ENCODE peak calls at places on chromosome 17, in nine cellular contexts. X is body of pancreas, K is Peyer's patch, A is IMR-90, D is prostate gland, L is HCT116, I is upper lobe of left lung, J is ovary, U is heart left ventricle. Z is an unnamed sample.
A peak's percentile ranks its signal among the peaks of the same experiment; 100 is the strongest.

GRCh38 chr17:16251556-16251955 is 34.5 kb downstream of the PIGL start:
- DNase-seq in X (no peak), K (no peak), A (no peak), D (no peak), L (no peak), I (no peak), J (no peak), U (no peak), Z (no peak)

GRCh38 chr17:63480192-63480784 is 3.4 kb downstream of the ACE start:
- DNase-seq in X (no peak), K (no peak), A (no peak), D (no peak), L (no peak), I (no peak), J (no peak), U (no peak), Z (no peak)

GRCh38 chr17:76202516-76202915 is 37.8 kb downstream of the RNF157 start:
- DNase-seq in X (no peak), K (no peak), A (peak; percentile 9), D (no peak), L (no peak), I (no peak), J (no peak), U (no peak), Z (no peak)

GRCh38 chr17:64186171-64187092 is 56.5 kb upstream of the ERN1 start:
- DNase-seq in X (no peak), K (no peak), A (no peak), D (no peak), L (no peak), I (no peak), J (no peak), U (no peak), Z (no peak)

GRCh38 chr17:47733047-47733413 is at the start of gene TBX21:
- DNase-seq in X (peak; percentile 60), K (peak; percentile 97), A (no peak), D (peak; percentile 41), L (peak; percentile 44), I (peak; percentile 70), J (no peak), U (peak; percentile 66), Z (no peak)

GRCh38 chr17:19541445-19541844 is 7.8 kb downstream of the SLC47A1 start:
- DNase-seq in X (no peak), K (no peak), A (no peak), D (no peak), L (no peak), I (no peak), J (no peak), U (no peak), Z (no peak)

GRCh38 chr17:19533718-19534561 is at the start of gene SLC47A1:
- DNase-seq in X (peak; percentile 13), K (no peak), A (no peak), D (no peak), L (no peak), I (peak; percentile 39), J (no peak), U (peak; percentile 63), Z (peak; percentile 74)

GRCh38 chr17:32546031-32546444 is 59.2 kb downstream of the CDK5R1 start:
- DNase-seq in X (no peak), K (no peak), A (no peak), D (no peak), L (no peak), I (no peak), J (no peak), U (no peak), Z (no peak)

GRCh38 chr17:8799001-8799850 is at the start of gene MFSD6L:
- DNase-seq in X (peak; percentile 87), K (peak; percentile 73), A (no peak), D (no peak), L (no peak), I (peak; percentile 57), J (no peak), U (no peak), Z (no peak)

GRCh38 chr17:79711715-79712305 is 18.9 kb upstream of the ENPP7 start:
- DNase-seq in X (no peak), K (no peak), A (no peak), D (peak; percentile 46), L (no peak), I (no peak), J (no peak), U (no peak), Z (no peak)

GRCh38 chr17:61822326-61823285 is 40.7 kb downstream of the BRIP1 start:
- DNase-seq in X (no peak), K (no peak), A (no peak), D (no peak), L (no peak), I (no peak), J (no peak), U (no peak), Z (no peak)

DNA sequence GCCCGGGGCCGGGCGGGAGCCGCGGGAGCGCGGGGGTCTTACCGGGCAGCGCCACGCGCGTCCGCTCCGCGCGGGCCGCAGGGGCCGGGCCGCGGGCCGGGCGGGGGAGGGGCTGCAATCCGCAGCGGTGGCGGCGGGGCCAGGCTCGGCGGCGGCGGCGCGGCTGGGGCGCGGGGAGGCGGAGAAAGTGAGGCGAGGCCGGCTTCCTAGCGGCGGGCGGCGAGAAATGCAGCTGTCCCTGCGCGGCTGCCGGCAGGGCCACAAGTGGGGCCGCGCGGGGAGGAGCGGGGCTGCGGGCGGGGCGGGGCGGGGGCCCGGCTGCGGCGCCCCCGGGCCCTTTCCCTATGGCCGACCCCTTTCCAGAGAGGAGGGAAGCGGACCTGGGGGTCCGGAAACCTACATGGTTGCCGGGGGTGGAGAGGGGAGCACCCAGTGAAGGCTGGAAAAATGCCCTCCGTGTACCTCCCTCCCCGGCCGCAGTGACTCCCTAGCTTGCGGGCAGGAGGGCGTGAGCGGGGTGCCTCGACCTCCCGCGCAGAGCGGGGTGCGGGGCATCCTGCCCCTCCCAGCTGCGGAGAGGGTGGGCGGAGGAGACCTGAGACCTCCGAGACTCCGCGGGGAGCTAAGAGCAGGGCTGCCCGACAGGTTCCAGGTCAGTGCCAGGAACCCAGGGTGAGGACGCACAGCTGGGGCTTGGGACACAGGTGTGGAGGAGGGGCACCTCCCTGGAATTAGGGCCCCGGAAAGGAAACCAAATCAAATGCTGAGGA is at the start of gene CUEDC1:
- DNase-seq in X (peak; percentile 85), K (peak; percentile 83), A (peak; percentile 39), D (peak; percentile 67), L (no peak), I (peak; percentile 79), J (peak; percentile 73), U (peak; percentile 91), Z (peak; percentile 84)
- TF ChIP-seq CTCF in X (peak; percentile 68), K (no peak), A (peak; percentile 52), D (peak; percentile 48), L (no peak), I (peak; percentile 69), J (no peak), U (peak; percentile 38), Z (peak; percentile 14)

DNA sequence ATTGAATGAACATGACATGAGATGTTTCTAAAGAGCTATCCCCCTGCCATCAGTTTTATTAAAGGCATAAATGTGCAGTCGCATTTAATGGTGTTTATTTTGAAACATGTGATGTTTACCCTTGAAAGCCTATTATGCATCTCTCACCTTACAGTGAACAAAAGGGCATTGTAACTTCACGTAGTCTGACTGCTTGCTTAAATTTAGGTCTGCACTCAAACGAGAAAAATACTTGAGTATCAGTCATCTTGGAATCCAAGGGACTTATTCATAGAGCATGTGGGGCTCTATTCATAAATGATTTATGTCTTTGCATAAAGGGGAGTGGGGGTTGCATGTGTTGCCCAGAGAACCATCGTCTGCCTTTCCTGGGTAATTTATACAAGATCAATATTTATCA is 44.2 kb downstream of the PCTP start:
- DNase-seq in X (no peak), K (no peak), A (no peak), D (no peak), L (no peak), I (no peak), J (no peak), U (no peak), Z (no peak)
- TF ChIP-seq POLR2A in X (no peak), K (no peak), A (no peak), D (no peak), L (no peak), I (no peak), J (no peak), U (no peak), Z (no peak)

DNA sequence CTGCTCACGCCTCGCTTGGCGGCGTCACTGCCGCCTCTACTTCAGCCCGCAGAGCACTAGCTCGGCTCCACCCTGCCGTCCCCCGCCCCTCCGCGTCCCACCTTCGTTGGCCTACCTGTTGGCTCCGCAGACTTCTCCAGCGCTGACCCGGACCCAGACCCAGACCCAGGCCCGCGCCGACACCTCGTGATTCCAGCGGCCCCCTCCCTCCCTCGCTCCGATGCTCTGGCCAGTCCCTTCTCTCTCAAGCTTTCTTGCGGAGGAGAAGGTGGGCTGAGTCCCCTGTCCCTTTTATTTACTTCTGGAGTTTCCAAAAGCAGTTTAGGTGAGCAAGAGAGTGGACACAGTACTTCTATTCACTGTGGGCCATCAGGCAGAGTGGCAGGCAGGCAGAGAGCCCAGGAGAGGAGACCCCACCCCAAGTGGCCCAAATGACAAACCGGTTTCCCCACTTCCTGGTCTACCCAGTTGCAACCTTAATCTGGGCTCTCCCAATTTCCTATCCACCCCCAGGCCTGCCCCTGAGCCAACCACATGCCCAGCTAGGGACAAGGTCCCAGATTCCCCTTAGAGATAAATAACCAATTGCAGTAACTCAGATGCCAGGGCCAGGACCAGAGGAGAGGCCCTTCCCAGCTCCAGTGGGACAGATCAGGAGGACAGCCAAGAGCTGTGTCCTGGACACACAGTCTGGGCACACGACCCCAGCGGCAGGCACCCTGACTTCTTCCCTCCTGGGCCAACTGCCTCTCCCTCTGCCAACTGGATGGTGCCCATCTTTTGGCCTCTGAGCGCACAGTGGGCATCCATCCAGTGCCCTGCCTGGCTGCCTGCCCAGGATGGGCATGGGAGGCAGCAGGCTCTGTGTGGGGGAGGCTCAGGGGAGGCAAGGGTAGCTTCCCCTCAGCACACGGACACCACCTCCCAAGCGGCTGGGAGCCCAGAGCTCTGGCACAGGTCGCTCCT is 1.2 kb upstream of the SRCIN1 start:
- DNase-seq in X (peak; percentile 71), K (no peak), A (no peak), D (peak; percentile 11), L (no peak), I (no peak), J (no peak), U (peak; percentile 83), Z (peak; percentile 95)
- TF ChIP-seq CTCF in X (no peak), K (no peak), A (no peak), D (no peak), L (no peak), I (no peak), J (no peak), U (no peak), Z (peak; percentile 3)

GRCh38 chr17:75152971-75153853 is 1.1 kb downstream of the JPT1 start:
- DNase-seq in X (peak; percentile 23), K (peak; percentile 84), A (peak; percentile 28), D (peak; percentile 26), L (no peak), I (peak; percentile 48), J (no peak), U (no peak), Z (no peak)

GRCh38 chr17:75152523-75152922 is 1.8 kb downstream of the JPT1 start:
- DNase-seq in X (no peak), K (no peak), A (peak; percentile 12), D (no peak), L (no peak), I (no peak), J (no peak), U (no peak), Z (no peak)

GRCh38 chr17:75154195-75155106 is at the start of gene JPT1:
- DNase-seq in X (peak; percentile 99), K (peak; percentile 100), A (peak; percentile 99), D (peak; percentile 98), L (peak; percentile 100), I (peak; percentile 99), J (peak; percentile 98), U (peak; percentile 99), Z (peak; percentile 98)

GRCh38 chr17:75155191-75155601 is 884 bp upstream of the JPT1 start:
- DNase-seq in X (no peak), K (peak; percentile 22), A (no peak), D (no peak), L (no peak), I (no peak), J (no peak), U (no peak), Z (no peak)

GRCh38 chr17:75153854-75154194 is 488 bp downstream of the JPT1 start:
- DNase-seq in X (peak; percentile 23), K (peak; percentile 60), A (no peak), D (no peak), L (no peak), I (peak; percentile 25), J (no peak), U (no peak), Z (peak; percentile 65)
- TF ChIP-seq POLR2A in X (no peak), K (no peak), A (no peak), D (no peak), L (no peak), I (no peak), J (no peak), U (no peak), Z (no peak)

Z was measured in right lobe of liver.